ENCODE peak calls at places on chromosomes 3 and 15, in six cellular contexts. B is activated naive CD8-positive, alpha-beta T cell treated with anti-CD3 and anti-CD28 coated beads, Interleukin-2, amount 50 U/mL, for 24 hours; D is nephron progenitor cell; M is aorta; K is esophagus squamous epithelium; E is pancreas. N is an unnamed sample.

GRCh38 chr3:196225086-196225485 is 8.8 kb downstream of the SLC51A start:
- DNase-seq in K (no peak), B (no peak), M (no peak), E (no peak), D (no peak), N (no peak)

GRCh38 chr3:17983106-17983505 is 240.7 kb upstream of the TBC1D5 start:
- DNase-seq in K (no peak), B (no peak), M (no peak), D (no peak), E (no peak), N (no peak)

GRCh38 chr3:190721330-190721729 is 141.2 kb downstream of the GMNC start:
- DNase-seq in K (no peak), M (no peak), B (no peak), D (peak), E (no peak), N (no peak)

GRCh38 chr15:75790631-75791336 is 52.5 kb upstream of the UBE2Q2 start:
- DNase-seq in K (no peak), D (no peak), M (no peak), B (no peak), E (no peak), N (no peak)

GRCh38 chr15:95825672-95826387 is 504.7 kb upstream of the NR2F2 start:
- DNase-seq in K (no peak), D (no peak), E (no peak), M (no peak), B (no peak), N (no peak)

GRCh38 chr15:81281176-81281735 is 42.7 kb downstream of the STARD5 start:
- DNase-seq in K (no peak), E (no peak), M (no peak), B (no peak), D (no peak), N (no peak)

GRCh38 chr3:73432723-73433032 is 192.1 kb downstream of the PDZRN3 start:
- DNase-seq in E (no peak), M (no peak), B (no peak), D (no peak), K (no peak), N (no peak)

GRCh38 chr15:87038404-87038803 is 958.7 kb downstream of the AGBL1 start:
- DNase-seq in B (no peak), M (no peak), D (peak), K (no peak), E (no peak), N (no peak)

GRCh38 chr3:52216585-52217408 is 8.6 kb downstream of the TLR9 start:
- DNase-seq in M (peak), K (no peak), B (peak), D (no peak), E (peak), N (no peak)

GRCh38 chr3:63980019-63980418 is 43.3 kb downstream of the PSMD6 start:
- DNase-seq in D (no peak), E (no peak), M (no peak), B (no peak), K (no peak), N (no peak)

GRCh38 chr3:58164199-58164879 is 46.4 kb downstream of the DNASE1L3 start:
- DNase-seq in K (no peak), M (peak), B (no peak), E (peak), D (no peak), N (peak)

GRCh38 chr3:31247850-31248618 is 284.7 kb upstream of the STT3B start:
- DNase-seq in B (no peak), K (no peak), D (no peak), M (no peak), E (peak), N (no peak)

N was measured in anterior cingulate cortex.